ENCODE peak calls at places on chromosome 20, in ten cellular contexts. I is caudate nucleus; G is neural progenitor cell; K is heart right ventricle; P is CD8-positive, alpha-beta memory T cell; A is CD4-positive, alpha-beta T cell; E is Peyer's patch; S is spleen; U is CD8-positive, alpha-beta T cell; J is SJCRH30. L is an unnamed sample.

GRCh38 chr20:46057856-46058655 is 29.0 kb downstream of the SLC12A5 start:
- DNase-seq in S (peak), A (no peak), P (no peak), U (no peak), J (no peak), G (peak), K (peak), E (no peak), I (no peak), L (no peak)

GRCh38 chr20:49325981-49326380 is 48.1 kb upstream of the ZNFX1 start:
- DNase-seq in J (no peak), G (no peak), U (no peak), E (no peak), S (no peak), I (no peak), P (no peak), A (no peak), K (no peak), L (no peak)

GRCh38 chr20:35172434-35172806 is 548 bp downstream of the PROCR start:
- DNase-seq in S (no peak), G (no peak), A (no peak), I (no peak), U (no peak), P (no peak), E (no peak), K (no peak), J (no peak), L (no peak)

GRCh38 chr20:62539646-62540045 is 63.9 kb upstream of the GATA5 start:
- DNase-seq in P (no peak), E (no peak), G (no peak), S (no peak), K (no peak), U (no peak), A (no peak), I (no peak), J (peak), L (no peak)

GRCh38 chr20:25042531-25043498 is 15.1 kb downstream of the ACSS1 start:
- DNase-seq in J (no peak), E (peak), I (no peak), S (peak), G (no peak), U (peak), P (peak), A (peak), K (peak), L (no peak)

GRCh38 chr20:3847419-3847940 is 846 bp downstream of the MAVS start:
- DNase-seq in K (no peak), U (no peak), I (no peak), G (no peak), E (no peak), P (no peak), J (no peak), A (no peak), S (no peak), L (no peak)

GRCh38 chr20:58888521-58889333 is 36.2 kb downstream of the GNAS start:
- DNase-seq in G (peak), K (peak), I (peak), S (peak), E (peak), U (peak), A (peak), P (peak), J (peak), L (peak)

GRCh38 chr20:63061701-63062100 is 54.9 kb upstream of the BHLHE23 start:
- DNase-seq in I (no peak), U (no peak), E (peak), G (no peak), J (no peak), S (peak), A (no peak), K (no peak), P (no peak), L (no peak)

GRCh38 chr20:35702051-35702823 is 3.0 kb downstream of the ROMO1 start:
- DNase-seq in A (no peak), K (no peak), I (no peak), J (peak), E (no peak), U (no peak), P (no peak), G (no peak), S (peak), L (no peak)

GRCh38 chr20:36063916-36064660 is 90.5 kb upstream of the EPB41L1 start:
- DNase-seq in P (no peak), J (no peak), E (no peak), G (no peak), I (no peak), S (no peak), U (no peak), K (no peak), A (no peak), L (no peak)

GRCh38 chr20:52823303-52823702 is 148.9 kb upstream of the TSHZ2 start:
- DNase-seq in J (no peak), G (no peak), P (no peak), I (no peak), A (no peak), E (no peak), S (no peak), K (no peak), U (no peak), L (no peak)

GRCh38 chr20:47931002-47931401 is 145.7 kb upstream of the SULF2 start:
- DNase-seq in G (no peak), K (no peak), P (no peak), S (no peak), E (no peak), J (no peak), A (no peak), I (no peak), U (no peak), L (no peak)

GRCh38 chr20:35232575-35232974 is 6.1 kb downstream of the MMP24 start:
- DNase-seq in G (no peak), I (no peak), A (no peak), P (no peak), U (no peak), E (no peak), K (no peak), J (no peak), S (no peak), L (no peak)

GRCh38 chr20:21615617-21616080 is 89.8 kb upstream of the PAX1 start:
- DNase-seq in G (peak), S (no peak), U (peak), E (peak), A (peak), P (no peak), J (peak), I (peak), K (peak), L (peak)

GRCh38 chr20:5153612-5154542 is 27.1 kb downstream of the CDS2 start:
- DNase-seq in A (no peak), G (no peak), I (no peak), U (no peak), P (no peak), J (no peak), K (no peak), S (no peak), E (no peak), L (no peak)

GRCh38 chr20:46568570-46569129 is 18.2 kb upstream of the OCSTAMP start:
- DNase-seq in G (no peak), E (peak), K (peak), I (peak), P (no peak), U (no peak), A (no peak), S (peak), J (peak), L (peak)

GRCh38 chr20:38581013-38581412 is at the start of gene ADIG:
- DNase-seq in A (no peak), J (peak), K (peak), P (no peak), I (peak), S (no peak), U (no peak), E (no peak), G (peak), L (peak)

DNA sequence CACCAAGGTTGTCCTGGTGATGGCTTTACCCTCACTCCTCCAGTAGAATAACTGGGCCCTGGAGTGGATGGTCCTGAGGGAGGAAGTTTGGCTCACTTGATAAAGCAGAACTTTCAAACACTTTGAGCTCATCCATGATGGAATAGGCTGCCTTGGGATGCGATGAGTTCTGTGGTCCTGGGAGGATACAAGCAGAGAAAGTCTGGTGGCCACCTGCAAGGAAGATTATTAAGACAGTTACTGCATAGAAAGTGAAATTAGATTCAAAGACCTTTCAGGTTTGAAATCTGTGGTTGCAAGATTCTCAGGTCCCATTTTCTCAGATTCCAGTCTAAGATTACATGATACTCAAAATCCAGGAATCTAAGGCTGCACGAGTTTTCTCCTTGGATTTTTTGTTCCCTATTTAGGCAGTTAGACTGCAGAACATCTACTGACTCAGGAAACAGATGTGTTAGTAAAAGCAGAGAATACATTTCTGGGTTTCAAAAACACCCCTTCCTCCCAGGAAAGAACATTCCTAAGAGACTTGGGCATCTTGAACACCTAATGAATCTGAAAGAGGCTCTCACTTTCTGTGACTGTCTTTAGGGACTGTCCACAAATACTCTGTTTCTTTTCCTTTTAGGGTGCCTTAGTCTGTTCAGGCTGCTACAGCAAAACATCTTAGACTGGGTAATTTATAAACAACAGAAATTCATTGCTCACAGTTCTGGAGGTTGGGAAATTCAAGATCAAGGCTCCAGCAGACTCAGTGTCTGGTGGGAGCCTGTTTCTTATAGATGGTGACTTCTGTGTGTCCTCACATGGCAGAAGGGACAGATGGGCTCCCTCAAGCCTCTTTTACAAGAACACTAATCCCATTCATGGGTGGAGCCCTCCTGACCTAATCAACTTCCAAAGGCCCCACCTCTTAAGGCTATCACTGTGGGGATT is 19.6 kb upstream of the CCN5 start:
- DNase-seq in G (no peak), E (no peak), I (no peak), A (no peak), J (no peak), U (no peak), S (no peak), K (no peak), P (no peak), L (no peak)
- H3K27ac ChIP-seq in G (no peak), E (peak), I (no peak), A (no peak), J (no peak), U (no peak), S (no peak), K (peak), P (no peak), L (no peak)

GRCh38 chr20:56417911-56418310 is 5.9 kb downstream of the CASS4 start:
- DNase-seq in E (no peak), J (no peak), U (no peak), G (no peak), I (no peak), P (no peak), K (no peak), S (no peak), A (no peak), L (no peak)

GRCh38 chr20:56417402-56417801 is 5.3 kb downstream of the CASS4 start:
- DNase-seq in P (no peak), U (no peak), J (no peak), E (no peak), G (no peak), K (no peak), S (no peak), I (no peak), A (no peak), L (no peak)

GRCh38 chr20:56420028-56420427 is 8.0 kb downstream of the CASS4 start:
- DNase-seq in G (no peak), K (no peak), J (no peak), E (no peak), S (no peak), A (no peak), U (peak), P (no peak), I (no peak), L (no peak)

GRCh38 chr20:56420940-56421688 is 9.1 kb downstream of the CASS4 start:
- DNase-seq in K (no peak), P (no peak), U (peak), S (no peak), E (no peak), I (no peak), J (no peak), G (no peak), A (no peak), L (no peak)

GRCh38 chr20:56418385-56418861 is 6.4 kb downstream of the CASS4 start:
- DNase-seq in I (no peak), K (no peak), J (no peak), G (no peak), U (no peak), P (peak), E (no peak), A (no peak), S (no peak), L (no peak)
- H3K27ac ChIP-seq in I (peak), K (peak), J (no peak), G (no peak), U (peak), P (peak), E (peak), A (peak), S (peak), L (peak)

GRCh38 chr20:54085910-54086309 is 15.5 kb upstream of the BCAS1 start:
- DNase-seq in S (no peak), E (no peak), I (no peak), P (no peak), K (no peak), A (no peak), G (no peak), U (no peak), J (no peak), L (no peak)

GRCh38 chr20:54084193-54084592 is 13.8 kb upstream of the BCAS1 start:
- DNase-seq in S (no peak), P (no peak), U (no peak), G (no peak), K (no peak), J (no peak), A (no peak), I (no peak), E (no peak), L (no peak)

GRCh38 chr20:54085425-54085824 is 15.0 kb upstream of the BCAS1 start:
- DNase-seq in I (no peak), S (no peak), K (no peak), E (no peak), A (no peak), J (no peak), P (no peak), G (no peak), U (no peak), L (no peak)

GRCh38 chr20:54083459-54083858 is 13.1 kb upstream of the BCAS1 start:
- DNase-seq in U (no peak), E (no peak), G (no peak), J (no peak), P (no peak), S (no peak), I (no peak), A (no peak), K (no peak), L (no peak)

GRCh38 chr20:54084727-54085368 is 14.5 kb upstream of the BCAS1 start:
- DNase-seq in K (no peak), J (no peak), S (no peak), E (no peak), I (no peak), G (no peak), P (no peak), U (no peak), A (no peak), L (no peak)
- H3K27ac ChIP-seq in K (no peak), J (no peak), S (no peak), E (no peak), I (no peak), G (no peak), P (no peak), U (no peak), A (no peak), L (no peak)

DNA sequence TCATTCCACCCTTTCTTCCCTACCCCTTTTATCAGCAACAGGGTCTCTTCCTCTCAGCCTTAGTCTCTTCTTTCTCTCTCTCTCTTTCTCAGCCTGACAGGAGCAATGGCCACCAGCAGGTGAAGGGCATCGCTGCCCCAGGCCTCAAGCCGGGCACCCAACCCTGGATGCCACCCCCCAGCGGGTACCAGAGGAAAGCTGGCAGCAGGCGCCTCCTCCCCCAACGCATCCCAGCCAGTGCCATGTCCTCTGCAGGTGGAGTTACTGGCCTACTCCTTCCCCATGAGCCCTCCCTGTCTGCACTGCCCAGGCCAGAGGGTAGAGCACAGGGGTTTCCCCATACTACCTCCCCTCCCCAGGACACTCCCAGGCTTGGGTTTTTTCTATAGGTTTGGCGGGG is 32.2 kb downstream of the EIF2S2 start:
- DNase-seq in P (no peak), J (no peak), G (no peak), E (no peak), K (no peak), I (no peak), U (no peak), S (no peak), A (no peak), L (no peak)
- H3K27ac ChIP-seq in P (no peak), J (no peak), G (no peak), E (no peak), K (no peak), I (no peak), U (no peak), S (no peak), A (no peak), L (no peak)